ENCODE peak calls at places on chromosomes 6 and 20, in eight cellular contexts. L is stimulated activated CD4-positive, alpha-beta T cell treated with anti-CD3 and anti-CD28 coated beads, Interleukin-1b, Interleukin-23, amount 100 ng/mL, for 24 hours; R is T follicular helper cell; F is WTC11; Q is hippocampal formation; W is NCI-H1105; I is Right ventricle myocardium superior; Z is MM.1S. X is an unnamed sample.

GRCh38 chr6:41345901-41346300 is 10.5 kb downstream of the NCR2 start:
- DNase-seq in L (no peak), R (no peak), F (no peak), Q (no peak), W (no peak), I (no peak), Z (no peak), X (no peak)

GRCh38 chr6:148800535-148800934 is 53.7 kb downstream of the UST start:
- DNase-seq in L (no peak), R (no peak), F (no peak), Q (no peak), W (no peak), I (no peak), Z (no peak), X (no peak)

GRCh38 chr6:106360989-106361430 is 493 bp downstream of the CRYBG1 start:
- DNase-seq in L (peak), R (no peak), F (peak), Q (no peak), W (peak), I (peak), Z (no peak), X (peak)

GRCh38 chr20:18190466-18191233 is 53.0 kb downstream of the KAT14 start:
- DNase-seq in L (no peak), R (no peak), F (peak), Q (no peak), W (no peak), I (no peak), Z (no peak), X (no peak)

GRCh38 chr20:46671866-46672542 is 17.2 kb downstream of the TP53RK start:
- DNase-seq in L (no peak), R (no peak), F (no peak), Q (no peak), W (no peak), I (no peak), Z (no peak), X (no peak)

GRCh38 chr20:54633903-54634302 is 158.5 kb downstream of the DOK5 start:
- DNase-seq in L (no peak), R (no peak), F (no peak), Q (no peak), W (no peak), I (no peak), Z (peak), X (no peak)

GRCh38 chr6:28814032-28814976 is 109.5 kb downstream of the TRIM27 start:
- DNase-seq in L (no peak), R (no peak), F (peak), Q (no peak), W (no peak), I (no peak), Z (no peak), X (no peak)

GRCh38 chr6:75250552-75250951 is 7.0 kb upstream of the COX7A2 start:
- DNase-seq in L (no peak), R (no peak), F (no peak), Q (no peak), W (no peak), I (no peak), Z (no peak), X (no peak)

GRCh38 chr20:63475209-63475608 is 2.8 kb upstream of the KCNQ2 start:
- DNase-seq in L (no peak), R (no peak), F (peak), Q (no peak), W (no peak), I (no peak), Z (no peak), X (no peak)

X was measured in CD14-positive monocyte.